ENCODE peak calls at places on chromosomes 16 and 17, in five cellular contexts. F is H1, H is WTC11, W is K562, N is HepG2. K is an unnamed sample.

GRCh38 chr17:29102741-29103181 is 59.8 kb downstream of the PIPOX start:
- DNase-seq in F (no peak), W (no peak), H (no peak), N (no peak), K (no peak)

GRCh38 chr17:39002991-39003715 is 36.0 kb upstream of the FBXO47 start:
- DNase-seq in N (no peak), H (no peak), F (no peak), W (peak), K (no peak)

GRCh38 chr17:68790931-68791330 is 164.3 kb downstream of the ABCA8 start:
- DNase-seq in F (no peak), H (no peak), N (no peak), W (no peak), K (no peak)

GRCh38 chr17:75524971-75525805 is at the start of gene LLGL2:
- DNase-seq in W (peak), H (peak), F (no peak), N (peak), K (peak)

GRCh38 chr16:83954577-83955016 is 1.6 kb downstream of the OSGIN1 start:
- DNase-seq in N (peak), F (no peak), H (no peak), W (no peak), K (no peak)

GRCh38 chr16:51410125-51410524 is 259.1 kb upstream of the SALL1 start:
- DNase-seq in H (no peak), F (no peak), W (no peak), N (no peak), K (no peak)

GRCh38 chr17:55458977-55459376 is 37.3 kb upstream of the MMD start:
- DNase-seq in W (no peak), H (no peak), N (no peak), F (no peak), K (no peak)

GRCh38 chr16:27305342-27305741 is 8.4 kb upstream of the IL4R start:
- DNase-seq in H (no peak), F (no peak), W (no peak), N (no peak), K (no peak)

GRCh38 chr16:30816769-30817168 is 29.8 kb upstream of the ZNF629 start:
- DNase-seq in F (no peak), W (no peak), H (no peak), N (no peak), K (no peak)

GRCh38 chr17:53142890-53143289 is 679.8 kb upstream of the KIF2B start:
- DNase-seq in N (no peak), W (no peak), F (no peak), H (no peak), K (peak)

GRCh38 chr16:80899804-80900592 is 95.6 kb upstream of the CDYL2 start:
- DNase-seq in H (no peak), W (no peak), N (peak), F (no peak), K (peak)

GRCh38 chr17:80984749-80985148 is 6.9 kb upstream of the CHMP6 start:
- DNase-seq in N (peak), H (peak), W (no peak), F (peak), K (peak)

GRCh38 chr17:28777178-28777577 is 33.4 kb downstream of the TRAF4 start:
- DNase-seq in F (no peak), W (no peak), H (no peak), N (no peak), K (no peak)

GRCh38 chr17:7130626-7131467 is 16.2 kb upstream of the ASGR2 start:
- DNase-seq in N (no peak), H (no peak), F (no peak), W (no peak), K (no peak)

GRCh38 chr17:72603346-72604242 is 482.8 kb downstream of the SOX9 start:
- DNase-seq in H (no peak), N (no peak), W (no peak), F (no peak), K (peak)

GRCh38 chr17:74351552-74352210 is 10.0 kb downstream of the BTBD17 start:
- DNase-seq in H (peak), W (peak), F (no peak), N (no peak), K (no peak)
- TF ChIP-seq JUN in H (peak), W (no peak), F (no peak), N (no peak), K (no peak)

DNA sequence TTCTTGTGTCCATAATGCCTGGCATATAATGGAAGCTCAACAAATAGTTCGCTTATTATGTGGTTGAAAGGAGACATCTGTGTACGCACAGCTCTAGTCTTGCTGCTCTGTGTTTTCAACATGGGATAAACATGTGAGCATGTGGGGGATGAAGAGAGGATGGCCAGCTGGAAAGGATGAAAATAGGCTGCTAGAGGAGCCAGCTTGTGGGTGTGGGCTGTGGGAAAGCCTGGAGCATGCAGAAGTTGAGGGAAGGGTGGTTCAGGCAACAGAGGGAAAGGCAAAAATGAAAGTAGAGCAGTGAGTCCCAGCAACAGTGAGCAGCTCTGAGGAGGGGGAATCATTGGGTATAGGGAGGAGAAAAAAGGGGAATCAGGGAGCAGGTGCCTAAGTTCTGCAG is 324.6 kb upstream of the CDH11 start:
- DNase-seq in W (no peak), N (no peak), F (no peak), H (no peak), K (no peak)
- TF ChIP-seq JUN in W (no peak), N (no peak), F (no peak), H (no peak), K (no peak)

GRCh38 chr16:2086136-2086742 is 38.5 kb downstream of the TSC2 start:
- DNase-seq in H (no peak), F (no peak), W (no peak), N (no peak), K (no peak)
- TF ChIP-seq JUN in H (no peak), F (no peak), W (no peak), N (no peak), K (no peak)

GRCh38 chr17:17119533-17119932 is 77.3 kb downstream of the MPRIP start:
- DNase-seq in F (no peak), N (no peak), H (no peak), W (no peak), K (peak)
- TF ChIP-seq JUN in F (no peak), N (no peak), H (no peak), W (no peak), K (no peak)

GRCh38 chr16:75445298-75445697 is 12.0 kb upstream of the CFDP1 start:
- DNase-seq in H (no peak), F (no peak), W (no peak), N (no peak), K (no peak)
- TF ChIP-seq JUN in H (no peak), F (no peak), W (no peak), N (no peak), K (no peak)

GRCh38 chr16:66841366-66841765 is 2.8 kb upstream of the CA7 start:
- DNase-seq in N (no peak), W (no peak), F (no peak), H (no peak), K (no peak)

GRCh38 chr16:66842765-66843164 is 1.4 kb upstream of the CA7 start:
- DNase-seq in W (no peak), F (no peak), N (no peak), H (no peak), K (no peak)

GRCh38 chr16:66844009-66844341 is 239 bp upstream of the CA7 start:
- DNase-seq in H (no peak), N (no peak), F (no peak), W (no peak), K (no peak)

GRCh38 chr16:66844342-66845079 is at the start of gene CA7:
- DNase-seq in N (no peak), W (peak), F (no peak), H (peak), K (no peak)

DNA sequence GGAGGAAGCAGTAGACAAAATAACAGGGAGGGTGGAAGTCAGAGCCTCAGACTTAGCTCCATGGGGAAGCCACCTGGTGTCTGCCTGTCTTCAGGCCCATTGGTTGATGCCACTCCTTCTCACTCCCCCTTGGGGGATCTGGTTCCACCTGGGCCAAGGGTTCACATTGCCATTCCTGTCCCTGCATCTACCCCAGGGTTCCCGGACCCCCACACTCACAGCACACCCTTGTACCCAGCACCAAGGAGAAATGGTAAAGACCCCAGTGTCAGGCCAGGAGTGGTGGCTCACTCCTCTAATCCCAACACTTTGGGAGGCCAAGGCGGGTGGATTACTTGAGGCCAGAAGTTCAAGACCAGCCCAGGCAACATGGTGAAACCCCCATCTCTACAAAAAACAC is 1.0 kb upstream of the CA7 start:
- DNase-seq in N (no peak), F (no peak), H (no peak), W (no peak), K (no peak)
- TF ChIP-seq JUN in N (no peak), F (no peak), H (no peak), W (no peak), K (no peak)

GRCh38 chr17:76671123-76671911 is 27.8 kb upstream of the ST6GALNAC1 start:
- DNase-seq in F (peak), N (peak), W (peak), H (peak), K (peak)

GRCh38 chr17:76672892-76673291 is 29.3 kb upstream of the ST6GALNAC1 start:
- DNase-seq in W (no peak), H (no peak), N (no peak), F (no peak), K (no peak)

GRCh38 chr17:76673729-76674128 is 30.2 kb upstream of the ST6GALNAC1 start:
- DNase-seq in N (no peak), F (no peak), H (no peak), W (no peak), K (no peak)

GRCh38 chr17:76671912-76672262 is 28.3 kb upstream of the ST6GALNAC1 start:
- DNase-seq in H (no peak), N (no peak), F (no peak), W (no peak), K (no peak)

GRCh38 chr17:76672270-76672851 is 28.8 kb upstream of the ST6GALNAC1 start:
- DNase-seq in H (no peak), F (no peak), W (no peak), N (peak), K (no peak)
- TF ChIP-seq JUN in H (no peak), F (no peak), W (no peak), N (no peak), K (no peak)

GRCh38 chr17:66906321-66907278 is 57.9 kb upstream of the CACNG4 start:
- DNase-seq in W (peak), H (peak), N (peak), F (peak), K (peak)
- TF ChIP-seq JUN in W (no peak), H (no peak), N (no peak), F (no peak), K (no peak)

GRCh38 chr17:64358261-64358788 is 32.3 kb downstream of the PECAM1 start:
- DNase-seq in F (no peak), N (no peak), W (no peak), H (no peak), K (no peak)
- TF ChIP-seq JUN in F (no peak), N (no peak), W (no peak), H (no peak), K (no peak)

DNA sequence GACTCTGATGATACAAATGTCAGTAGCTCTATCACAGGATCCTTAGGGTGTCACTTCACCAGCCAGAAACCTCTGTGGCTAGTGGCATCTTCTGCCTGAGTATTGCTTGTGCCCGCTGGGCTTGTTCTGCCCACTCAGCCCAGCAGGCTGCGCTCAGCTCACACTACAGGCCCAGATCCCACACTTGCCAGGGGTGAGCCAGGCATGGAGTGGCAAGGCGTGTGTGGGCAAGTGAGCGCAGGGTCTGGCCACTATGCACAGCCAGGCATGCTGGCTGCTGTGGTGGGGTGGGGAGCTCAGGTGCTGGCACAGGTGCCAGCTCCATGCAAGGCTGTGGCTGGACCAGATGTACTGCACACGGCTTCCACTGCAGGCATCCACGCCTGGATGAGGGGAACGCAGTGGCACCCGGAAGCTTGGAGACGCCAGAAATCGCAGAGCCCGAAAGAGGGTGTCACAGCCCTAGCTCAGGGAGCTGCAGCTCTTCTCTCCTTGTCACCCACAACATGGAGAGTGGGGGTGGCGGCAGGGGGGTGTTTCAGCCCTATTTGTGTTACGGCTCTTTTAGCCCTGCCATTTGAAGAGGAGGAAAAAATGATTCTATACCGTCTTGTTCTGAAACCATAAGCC is 10.2 kb downstream of the CFAP97D1 start:
- DNase-seq in W (no peak), N (peak), H (peak), F (no peak), K (no peak)
- TF ChIP-seq JUN in W (no peak), N (no peak), H (no peak), F (no peak), K (no peak)

K was measured in A549.